ENCODE peak calls at places on chromosome 20, in six cellular contexts. One of them, this sample, is unnamed.

GRCh38 chr20:45998337-45998736 is 10.4 kb upstream of the MMP9 start:
- DNase-seq in adrenal gland: no peak
- DNase-seq in fibroblast of pulmonary artery: no peak
- DNase-seq in A549: no peak
- DNase-seq in upper lobe of right lung: no peak
- DNase-seq in WERI-Rb-1: no peak
- DNase-seq in this sample: no peak

GRCh38 chr20:57622579-57623381 is 2.6 kb upstream of the ZBP1 start:
- DNase-seq in adrenal gland: peak
- DNase-seq in fibroblast of pulmonary artery: peak
- DNase-seq in A549: peak
- DNase-seq in upper lobe of right lung: peak
- DNase-seq in WERI-Rb-1: peak
- DNase-seq in this sample: peak

GRCh38 chr20:11995750-11996567 is 78.3 kb downstream of the BTBD3 start:
- DNase-seq in adrenal gland: no peak
- DNase-seq in fibroblast of pulmonary artery: no peak
- DNase-seq in A549: no peak
- DNase-seq in upper lobe of right lung: no peak
- DNase-seq in WERI-Rb-1: no peak
- DNase-seq in this sample: no peak

GRCh38 chr20:36629719-36630340 is 16.2 kb downstream of the SLA2 start:
- DNase-seq in adrenal gland: no peak
- DNase-seq in fibroblast of pulmonary artery: no peak
- DNase-seq in A549: no peak
- DNase-seq in upper lobe of right lung: no peak
- DNase-seq in WERI-Rb-1: no peak
- DNase-seq in this sample: no peak

GRCh38 chr20:8152183-8152582 is 20.1 kb downstream of the PLCB1 start:
- DNase-seq in adrenal gland: peak
- DNase-seq in fibroblast of pulmonary artery: peak
- DNase-seq in A549: no peak
- DNase-seq in upper lobe of right lung: no peak
- DNase-seq in WERI-Rb-1: no peak
- DNase-seq in this sample: no peak

GRCh38 chr20:60749804-60750602 is 502.1 kb upstream of the CDH4 start:
- DNase-seq in adrenal gland: no peak
- DNase-seq in fibroblast of pulmonary artery: no peak
- DNase-seq in A549: no peak
- DNase-seq in upper lobe of right lung: no peak
- DNase-seq in WERI-Rb-1: no peak
- DNase-seq in this sample: no peak

GRCh38 chr20:36439040-36439730 is 102.1 kb upstream of the MYL9 start:
- DNase-seq in adrenal gland: peak
- DNase-seq in fibroblast of pulmonary artery: peak
- DNase-seq in A549: peak
- DNase-seq in upper lobe of right lung: peak
- DNase-seq in WERI-Rb-1: peak
- DNase-seq in this sample: peak

GRCh38 chr20:63837475-63837874 is 6.4 kb upstream of the ZBTB46 start:
- DNase-seq in adrenal gland: no peak
- DNase-seq in fibroblast of pulmonary artery: no peak
- DNase-seq in A549: no peak
- DNase-seq in upper lobe of right lung: no peak
- DNase-seq in WERI-Rb-1: no peak
- DNase-seq in this sample: no peak

GRCh38 chr20:62617711-62618483 is 24.4 kb upstream of the SLCO4A1 start:
- DNase-seq in adrenal gland: peak
- DNase-seq in fibroblast of pulmonary artery: no peak
- DNase-seq in A549: no peak
- DNase-seq in upper lobe of right lung: peak
- DNase-seq in WERI-Rb-1: no peak
- DNase-seq in this sample: no peak

GRCh38 chr20:61253640-61254511 is 1.8 kb downstream of the CDH4 start:
- DNase-seq in adrenal gland: no peak
- DNase-seq in fibroblast of pulmonary artery: no peak
- DNase-seq in A549: peak
- DNase-seq in upper lobe of right lung: no peak
- DNase-seq in WERI-Rb-1: no peak
- DNase-seq in this sample: peak

GRCh38 chr20:63951398-63952209 is 4.6 kb downstream of the UCKL1 start:
- DNase-seq in adrenal gland: peak
- DNase-seq in fibroblast of pulmonary artery: no peak
- DNase-seq in A549: no peak
- DNase-seq in upper lobe of right lung: no peak
- DNase-seq in WERI-Rb-1: no peak
- DNase-seq in this sample: no peak

GRCh38 chr20:61048292-61048691 is 203.8 kb upstream of the CDH4 start:
- DNase-seq in adrenal gland: no peak
- DNase-seq in fibroblast of pulmonary artery: no peak
- DNase-seq in A549: no peak
- DNase-seq in upper lobe of right lung: no peak
- DNase-seq in WERI-Rb-1: no peak
- DNase-seq in this sample: no peak

GRCh38 chr20:63976980-63977391 is 2.5 kb downstream of the SAMD10 start:
- DNase-seq in adrenal gland: no peak
- DNase-seq in fibroblast of pulmonary artery: no peak
- DNase-seq in A549: no peak
- DNase-seq in upper lobe of right lung: no peak
- DNase-seq in WERI-Rb-1: no peak
- DNase-seq in this sample: no peak

GRCh38 chr20:40930561-40930960 is 98.1 kb upstream of the TOP1 start:
- DNase-seq in adrenal gland: no peak
- DNase-seq in fibroblast of pulmonary artery: peak
- DNase-seq in A549: no peak
- DNase-seq in upper lobe of right lung: no peak
- DNase-seq in WERI-Rb-1: no peak
- DNase-seq in this sample: no peak

GRCh38 chr20:34271961-34272360 is 30.7 kb downstream of the ASIP start:
- DNase-seq in adrenal gland: no peak
- DNase-seq in fibroblast of pulmonary artery: peak
- DNase-seq in A549: no peak
- DNase-seq in upper lobe of right lung: no peak
- DNase-seq in WERI-Rb-1: no peak
- DNase-seq in this sample: no peak

GRCh38 chr20:35947489-35947888 is 6.8 kb downstream of the SCAND1 start:
- DNase-seq in adrenal gland: no peak
- DNase-seq in fibroblast of pulmonary artery: peak
- DNase-seq in A549: peak
- DNase-seq in upper lobe of right lung: no peak
- DNase-seq in WERI-Rb-1: peak
- DNase-seq in this sample: peak

GRCh38 chr20:35215066-35215956 is 11.2 kb upstream of the MMP24 start:
- DNase-seq in adrenal gland: no peak
- DNase-seq in fibroblast of pulmonary artery: peak
- DNase-seq in A549: peak
- DNase-seq in upper lobe of right lung: no peak
- DNase-seq in WERI-Rb-1: no peak
- DNase-seq in this sample: no peak

GRCh38 chr20:49427751-49428518 is 54.5 kb downstream of the KCNB1 start:
- DNase-seq in adrenal gland: no peak
- DNase-seq in fibroblast of pulmonary artery: no peak
- DNase-seq in A549: no peak
- DNase-seq in upper lobe of right lung: no peak
- DNase-seq in WERI-Rb-1: no peak
- DNase-seq in this sample: peak
- TF ChIP-seq CTCF in adrenal gland: no peak
- TF ChIP-seq CTCF in fibroblast of pulmonary artery: no peak
- TF ChIP-seq CTCF in A549: no peak
- TF ChIP-seq CTCF in upper lobe of right lung: no peak
- TF ChIP-seq CTCF in WERI-Rb-1: no peak
- TF ChIP-seq CTCF in this sample: no peak

GRCh38 chr20:3902446-3902845 is 13.3 kb downstream of the PANK2 start:
- DNase-seq in adrenal gland: no peak
- DNase-seq in fibroblast of pulmonary artery: no peak
- DNase-seq in A549: no peak
- DNase-seq in upper lobe of right lung: no peak
- DNase-seq in WERI-Rb-1: no peak
- DNase-seq in this sample: no peak
- H3K4me3 ChIP-seq in adrenal gland: no peak
- H3K4me3 ChIP-seq in fibroblast of pulmonary artery: no peak
- H3K4me3 ChIP-seq in A549: no peak
- H3K4me3 ChIP-seq in upper lobe of right lung: peak
- H3K4me3 ChIP-seq in WERI-Rb-1: no peak
- H3K4me3 ChIP-seq in this sample: no peak

GRCh38 chr20:47228654-47229053 is 127.8 kb downstream of the ZMYND8 start:
- DNase-seq in adrenal gland: no peak
- DNase-seq in fibroblast of pulmonary artery: no peak
- DNase-seq in A549: no peak
- DNase-seq in upper lobe of right lung: no peak
- DNase-seq in WERI-Rb-1: peak
- DNase-seq in this sample: no peak

GRCh38 chr20:47232518-47232917 is 124.0 kb downstream of the ZMYND8 start:
- DNase-seq in adrenal gland: no peak
- DNase-seq in fibroblast of pulmonary artery: no peak
- DNase-seq in A549: no peak
- DNase-seq in upper lobe of right lung: no peak
- DNase-seq in WERI-Rb-1: peak
- DNase-seq in this sample: no peak

GRCh38 chr20:47230811-47231256 is 125.7 kb downstream of the ZMYND8 start:
- DNase-seq in adrenal gland: no peak
- DNase-seq in fibroblast of pulmonary artery: no peak
- DNase-seq in A549: no peak
- DNase-seq in upper lobe of right lung: no peak
- DNase-seq in WERI-Rb-1: peak
- DNase-seq in this sample: no peak

GRCh38 chr20:47233333-47234188 is 122.9 kb downstream of the ZMYND8 start:
- DNase-seq in adrenal gland: no peak
- DNase-seq in fibroblast of pulmonary artery: peak
- DNase-seq in A549: no peak
- DNase-seq in upper lobe of right lung: no peak
- DNase-seq in WERI-Rb-1: no peak
- DNase-seq in this sample: no peak

DNA sequence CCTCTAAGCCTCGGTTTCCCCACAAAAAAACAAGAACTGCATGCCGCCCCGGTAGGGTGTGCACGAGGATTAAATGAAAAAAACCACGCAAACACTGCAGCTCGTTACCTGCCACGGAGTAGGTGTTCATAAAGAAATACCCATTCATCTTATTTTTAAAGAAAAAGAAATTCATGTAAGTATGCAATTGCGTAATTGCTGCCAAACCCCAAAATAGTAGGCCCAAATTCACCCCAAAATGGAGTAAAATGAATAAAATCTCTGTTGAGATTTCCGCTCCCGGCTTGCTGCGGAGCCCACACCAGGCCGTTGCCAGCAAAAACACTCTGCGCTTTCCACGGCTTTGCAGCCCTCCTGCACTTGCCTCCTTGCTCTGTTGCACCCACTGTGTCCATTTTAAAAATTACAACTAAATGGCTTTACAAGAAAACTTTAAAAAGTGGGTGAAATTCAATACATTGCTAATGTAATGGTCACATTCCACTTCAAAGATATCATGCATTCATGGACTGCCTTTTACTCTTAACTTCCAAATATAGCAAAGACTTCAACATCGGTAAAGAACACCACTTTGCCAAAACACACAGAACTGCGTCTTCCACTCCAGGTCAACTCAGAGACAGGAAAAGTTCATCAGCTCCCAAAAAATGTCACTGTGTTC is 125.0 kb downstream of the ZMYND8 start:
- DNase-seq in adrenal gland: no peak
- DNase-seq in fibroblast of pulmonary artery: peak
- DNase-seq in A549: no peak
- DNase-seq in upper lobe of right lung: no peak
- DNase-seq in WERI-Rb-1: no peak
- DNase-seq in this sample: no peak
- TF ChIP-seq CTCF in adrenal gland: no peak
- TF ChIP-seq CTCF in fibroblast of pulmonary artery: no peak
- TF ChIP-seq CTCF in A549: no peak
- TF ChIP-seq CTCF in upper lobe of right lung: no peak
- TF ChIP-seq CTCF in WERI-Rb-1: no peak
- TF ChIP-seq CTCF in this sample: no peak

DNA sequence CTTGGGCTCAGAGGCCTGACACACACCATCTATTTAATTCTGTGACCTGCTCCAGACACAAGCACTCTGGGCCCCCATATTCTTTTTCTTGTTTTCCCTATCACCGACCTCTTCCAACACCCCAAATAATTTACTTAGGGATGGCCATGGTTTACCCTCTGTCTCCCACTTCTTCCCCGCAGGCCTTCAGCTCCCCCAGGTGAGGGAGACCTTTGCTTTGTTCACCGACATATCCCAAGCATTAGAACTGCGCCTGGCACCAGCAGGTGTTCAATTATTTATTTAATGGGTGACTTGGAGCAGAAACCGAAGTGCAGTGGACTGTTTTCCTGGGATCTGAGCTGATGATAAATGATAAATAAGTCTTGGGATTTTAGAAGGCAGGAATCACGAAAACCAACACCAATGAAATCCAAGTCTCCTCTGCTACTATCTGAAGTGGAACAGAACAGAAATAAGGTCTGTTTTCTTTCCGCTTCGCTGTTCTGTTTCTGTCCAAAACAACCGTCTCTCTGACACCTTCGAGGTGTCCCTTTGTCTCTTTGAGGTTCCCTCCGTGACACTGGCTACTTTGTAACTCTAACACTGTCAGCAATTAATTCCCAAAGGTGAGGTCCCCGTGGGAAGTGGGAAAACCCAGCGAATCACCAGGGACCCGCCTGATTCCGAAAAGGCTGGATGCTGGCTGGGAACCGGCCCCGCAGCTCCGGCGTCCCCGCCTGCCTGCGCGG is 1.1 kb upstream of the RIN2 start:
- DNase-seq in adrenal gland: no peak
- DNase-seq in fibroblast of pulmonary artery: no peak
- DNase-seq in A549: no peak
- DNase-seq in upper lobe of right lung: no peak
- DNase-seq in WERI-Rb-1: no peak
- DNase-seq in this sample: no peak
- H3K4me3 ChIP-seq in adrenal gland: peak
- H3K4me3 ChIP-seq in fibroblast of pulmonary artery: peak
- H3K4me3 ChIP-seq in A549: peak
- H3K4me3 ChIP-seq in upper lobe of right lung: peak
- H3K4me3 ChIP-seq in WERI-Rb-1: peak
- H3K4me3 ChIP-seq in this sample: no peak

GRCh38 chr20:10701607-10702006 is 27.8 kb upstream of the JAG1 start:
- DNase-seq in adrenal gland: no peak
- DNase-seq in fibroblast of pulmonary artery: no peak
- DNase-seq in A549: peak
- DNase-seq in upper lobe of right lung: no peak
- DNase-seq in WERI-Rb-1: no peak
- DNase-seq in this sample: no peak

GRCh38 chr20:10699506-10699905 is 25.7 kb upstream of the JAG1 start:
- DNase-seq in adrenal gland: no peak
- DNase-seq in fibroblast of pulmonary artery: no peak
- DNase-seq in A549: no peak
- DNase-seq in upper lobe of right lung: no peak
- DNase-seq in WERI-Rb-1: no peak
- DNase-seq in this sample: no peak

GRCh38 chr20:10699941-10700340 is 26.1 kb upstream of the JAG1 start:
- DNase-seq in adrenal gland: no peak
- DNase-seq in fibroblast of pulmonary artery: no peak
- DNase-seq in A549: no peak
- DNase-seq in upper lobe of right lung: no peak
- DNase-seq in WERI-Rb-1: no peak
- DNase-seq in this sample: no peak

DNA sequence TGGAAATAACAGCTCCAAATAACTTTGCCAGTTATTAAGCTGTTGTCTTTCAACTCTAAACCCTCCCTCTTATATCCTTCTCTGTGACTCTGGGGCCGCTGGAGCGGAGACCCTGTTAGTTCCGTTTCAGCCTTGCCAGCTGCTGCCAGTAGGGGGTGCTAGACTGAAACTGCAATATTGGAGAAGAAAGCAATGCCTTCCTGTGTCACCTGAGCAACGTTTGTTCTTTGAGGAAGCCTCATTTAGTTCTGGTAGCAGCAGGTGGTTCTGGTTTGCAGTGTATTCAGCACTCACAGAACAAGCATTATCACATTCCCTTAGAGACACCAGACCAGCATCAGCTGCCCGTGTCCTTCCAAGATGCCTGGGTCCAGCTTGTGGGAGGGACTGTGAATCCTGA is 22.9 kb upstream of the JAG1 start:
- DNase-seq in adrenal gland: peak
- DNase-seq in fibroblast of pulmonary artery: no peak
- DNase-seq in A549: no peak
- DNase-seq in upper lobe of right lung: no peak
- DNase-seq in WERI-Rb-1: peak
- DNase-seq in this sample: peak
- TF ChIP-seq CTCF in adrenal gland: no peak
- TF ChIP-seq CTCF in fibroblast of pulmonary artery: peak
- TF ChIP-seq CTCF in A549: peak
- TF ChIP-seq CTCF in upper lobe of right lung: peak
- TF ChIP-seq CTCF in WERI-Rb-1: peak
- TF ChIP-seq CTCF in this sample: peak